ENCODE peak calls at places on chromosome 12, in nine cellular contexts. L is heart left ventricle, O is heart right ventricle, Z is GM06990, T is breast epithelium, Q is fibroblast of mammary gland, R is epithelial cell of esophagus, H is ovary, U is mucosa of descending colon. G is an unnamed sample.
A peak's percentile ranks its signal among the peaks of the same experiment; 100 is the strongest.

GRCh38 chr12:62190921-62191746 is 69.1 kb upstream of the USP15 start:
- DNase-seq in U (no peak), Z (peak; percentile 18), H (peak; percentile 26), R (no peak), Q (no peak), T (no peak), O (no peak), L (no peak), G (peak; percentile 13)

GRCh38 chr12:78562358-78563205 is 302.0 kb upstream of the SYT1 start:
- DNase-seq in T (no peak), H (no peak), O (no peak), R (peak; percentile 51), Z (no peak), Q (peak; percentile 53), L (no peak), U (no peak), G (no peak)

GRCh38 chr12:97160277-97160676 is 253.2 kb downstream of the NEDD1 start:
- DNase-seq in T (no peak), H (no peak), U (no peak), L (no peak), Z (no peak), R (no peak), Q (no peak), O (no peak), G (no peak)

GRCh38 chr12:87848248-87848868 is 180.8 kb downstream of the C12orf50 start:
- DNase-seq in T (no peak), U (no peak), Z (no peak), R (peak; percentile 67), L (no peak), Q (peak; percentile 72), H (no peak), O (no peak), G (peak; percentile 31)

GRCh38 chr12:69655616-69656336 is 43.3 kb downstream of the BEST3 start:
- DNase-seq in Z (no peak), U (no peak), L (no peak), T (peak; percentile 42), R (peak; percentile 86), Q (peak; percentile 69), H (no peak), O (no peak), G (no peak)

GRCh38 chr12:125228519-125229260 is 163.5 kb downstream of the AACS start:
- DNase-seq in R (no peak), Z (no peak), H (no peak), Q (no peak), U (no peak), L (no peak), T (no peak), O (no peak), G (no peak)

GRCh38 chr12:108312885-108313203 is 26.3 kb downstream of the CMKLR1 start:
- DNase-seq in T (peak; percentile 28), L (peak; percentile 81), H (no peak), R (no peak), Q (no peak), Z (no peak), U (no peak), O (peak; percentile 75), G (no peak)

GRCh38 chr12:20097561-20097960 is 270.8 kb upstream of the PDE3A start:
- DNase-seq in Z (peak; percentile 21), U (no peak), O (no peak), L (no peak), T (no peak), Q (peak; percentile 79), R (no peak), H (no peak), G (peak; percentile 59)

GRCh38 chr12:114625294-114625851 is 58.6 kb downstream of the TBX3 start:
- DNase-seq in T (no peak), H (no peak), Q (peak; percentile 77), R (peak; percentile 59), O (no peak), U (peak; percentile 33), Z (no peak), L (peak; percentile 10), G (peak; percentile 50)

GRCh38 chr12:75585309-75585708 is 73.9 kb upstream of the KRR1 start:
- DNase-seq in Q (peak; percentile 83), T (no peak), L (no peak), H (no peak), R (peak; percentile 74), O (no peak), U (no peak), Z (no peak), G (no peak)

GRCh38 chr12:132544173-132544468 is 54.2 kb downstream of the FBRSL1 start:
- DNase-seq in L (no peak), R (peak; percentile 11), O (no peak), Q (no peak), T (no peak), U (no peak), Z (no peak), H (no peak), G (no peak)

GRCh38 chr12:82517808-82518207 is 159.5 kb downstream of the METTL25 start:
- DNase-seq in L (no peak), Z (no peak), O (no peak), R (no peak), U (no peak), T (no peak), Q (no peak), H (no peak), G (no peak)
- TF ChIP-seq CTCF in L (no peak), Z (no peak), O (no peak), R (no peak), U (no peak), T (no peak), Q (no peak), H (no peak), G (no peak)

DNA sequence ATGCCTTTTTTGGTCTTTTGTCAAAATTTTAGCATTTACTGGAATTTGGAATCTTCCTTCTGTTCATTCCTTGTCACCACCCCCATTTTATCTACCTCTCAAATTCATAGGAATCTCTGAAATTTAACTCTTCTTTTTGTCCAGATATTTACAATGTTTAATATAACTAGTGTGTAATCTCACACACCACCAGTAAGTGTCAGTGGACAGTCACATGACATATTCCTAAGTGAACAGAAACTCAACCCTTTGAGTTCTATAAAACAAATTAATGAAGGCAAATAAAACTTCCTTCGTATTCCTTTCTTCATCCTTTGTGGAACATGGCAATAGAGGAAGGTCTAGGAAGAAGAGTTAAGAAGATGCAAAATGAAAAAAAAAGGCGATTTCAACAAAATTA is 26.6 kb downstream of the ATF7 start:
- DNase-seq in Q (no peak), R (no peak), Z (no peak), H (no peak), U (no peak), T (no peak), L (no peak), O (no peak), G (no peak)
- TF ChIP-seq CTCF in Q (no peak), R (no peak), Z (no peak), H (no peak), U (no peak), T (no peak), L (peak; percentile 6), O (no peak), G (no peak)

DNA sequence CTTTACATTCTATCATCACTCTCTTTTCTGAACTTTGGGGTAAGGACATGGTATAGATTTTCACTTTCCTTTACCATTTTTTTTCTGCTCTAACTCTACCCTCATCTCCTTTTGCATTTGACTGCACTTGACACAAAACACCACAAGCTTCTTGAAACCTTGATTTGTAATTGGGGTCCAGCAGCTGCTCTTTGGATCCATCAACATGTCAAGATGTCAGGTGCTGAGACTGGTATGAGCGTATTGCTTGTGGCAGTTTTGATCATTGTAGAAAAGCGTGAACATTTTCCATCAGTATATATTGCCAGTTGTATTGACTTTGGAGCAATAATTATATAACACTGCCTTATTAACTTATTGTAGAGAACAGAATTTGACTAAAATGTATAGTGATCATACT is 838.6 kb downstream of the TRHDE start:
- DNase-seq in Q (no peak), O (no peak), U (no peak), H (no peak), Z (no peak), R (no peak), L (no peak), T (no peak), G (no peak)
- TF ChIP-seq CTCF in Q (no peak), O (no peak), U (no peak), H (no peak), Z (no peak), R (no peak), L (no peak), T (no peak), G (no peak)

GRCh38 chr12:54830199-54830598 is 24.1 kb upstream of the MUCL1 start:
- DNase-seq in Q (no peak), R (no peak), Z (no peak), U (no peak), O (no peak), L (no peak), T (no peak), H (no peak), G (no peak)

GRCh38 chr12:54821676-54822075 is 32.6 kb upstream of the MUCL1 start:
- DNase-seq in T (no peak), Z (no peak), R (no peak), H (no peak), L (no peak), U (no peak), O (no peak), Q (no peak), G (no peak)

DNA sequence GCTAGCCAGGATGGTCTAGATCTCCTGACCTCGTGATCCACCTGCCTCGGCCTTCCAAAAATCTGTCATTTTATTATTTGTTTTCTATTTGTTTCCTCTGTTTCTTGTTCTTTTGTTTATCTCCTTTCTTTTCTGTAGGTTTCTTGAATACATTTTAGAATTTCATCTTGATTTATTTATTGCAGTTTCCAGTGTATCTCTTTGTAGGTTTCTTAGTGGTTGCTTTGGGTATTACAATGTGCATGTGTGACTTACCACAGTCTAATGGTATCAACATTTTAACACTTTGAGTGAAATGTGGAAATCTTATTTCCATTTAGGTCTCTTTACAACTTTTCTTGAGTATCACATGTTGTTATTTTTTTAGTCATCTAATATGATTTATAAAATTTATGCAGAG is 29.9 kb upstream of the MUCL1 start:
- DNase-seq in Q (no peak), R (no peak), T (no peak), Z (no peak), L (no peak), H (no peak), U (no peak), O (no peak), G (no peak)
- TF ChIP-seq CTCF in Q (peak; percentile 10), R (peak; percentile 14), T (no peak), Z (peak; percentile 10), L (no peak), H (no peak), U (no peak), O (no peak), G (no peak)

GRCh38 chr12:94074970-94075695 is 73.2 kb upstream of the PLXNC1 start:
- DNase-seq in H (peak; percentile 43), R (peak; percentile 88), O (peak; percentile 57), T (peak; percentile 54), L (peak; percentile 73), U (no peak), Z (no peak), Q (peak; percentile 95), G (peak; percentile 17)
- TF ChIP-seq CTCF in H (peak; percentile 30), R (peak; percentile 74), O (peak; percentile 65), T (peak; percentile 23), L (peak; percentile 61), U (no peak), Z (peak; percentile 41), Q (peak; percentile 87), G (peak; percentile 37)